ENCODE peak calls at places on chromosomes 16 and 17, in ten cellular contexts. F is NCI-H774; C is T-helper 2 cell; G is foreskin keratinocyte; R is T-cell; L is fibroblast of pulmonary artery; N is brain microvascular endothelial cell; A is central memory CD4-positive, alpha-beta T cell; B is AG09309; J is lung. E is an unnamed sample.

GRCh38 chr16:87461466-87461975 is 31.3 kb downstream of the ZCCHC14 start:
- DNase-seq in F (peak), L (peak), A (no peak), G (peak), C (no peak), J (peak), R (peak), N (no peak), B (no peak), E (peak)

GRCh38 chr17:13031718-13032350 is 14.0 kb upstream of the ELAC2 start:
- DNase-seq in A (peak), B (no peak), N (peak), F (no peak), G (no peak), J (peak), L (peak), C (peak), R (peak), E (peak)

GRCh38 chr16:80741716-80742115 is 62.7 kb downstream of the CDYL2 start:
- DNase-seq in F (no peak), N (no peak), G (peak), L (no peak), R (no peak), C (no peak), J (no peak), B (no peak), A (no peak), E (no peak)

GRCh38 chr17:32275060-32276042 is 9.7 kb downstream of the RHBDL3 start:
- DNase-seq in N (peak), B (peak), L (peak), A (no peak), J (no peak), R (no peak), F (no peak), G (no peak), C (no peak), E (peak)

GRCh38 chr17:78026381-78026780 is 67.9 kb downstream of the TNRC6C start:
- DNase-seq in N (no peak), A (no peak), C (no peak), R (no peak), L (no peak), G (no peak), J (no peak), F (no peak), B (no peak), E (no peak)

GRCh38 chr16:83732536-83732935 is 75.2 kb upstream of the HSBP1 start:
- DNase-seq in L (no peak), N (no peak), R (no peak), J (no peak), A (no peak), B (no peak), G (no peak), F (no peak), C (no peak), E (no peak)

GRCh38 chr17:63423251-63423950 is 22.7 kb downstream of the CYB561 start:
- DNase-seq in G (no peak), R (no peak), C (no peak), J (no peak), B (no peak), A (no peak), N (no peak), F (no peak), L (no peak), E (no peak)

GRCh38 chr17:18326572-18326971 is 11.5 kb downstream of the SMCR8 start:
- DNase-seq in C (no peak), F (no peak), G (no peak), A (no peak), N (no peak), J (no peak), L (no peak), R (no peak), B (no peak), E (no peak)

GRCh38 chr16:60142991-60143705 is 1409.0 kb upstream of the GOT2 start:
- DNase-seq in J (no peak), L (peak), C (no peak), A (no peak), B (no peak), N (no peak), G (no peak), R (no peak), F (no peak), E (no peak)

GRCh38 chr17:45389354-45389753 is 43.3 kb downstream of the ARHGAP27 start:
- DNase-seq in G (no peak), F (no peak), R (no peak), A (no peak), L (no peak), C (no peak), J (no peak), N (no peak), B (no peak), E (no peak)

GRCh38 chr17:75300280-75300679 is 11.0 kb upstream of the SLC25A19 start:
- DNase-seq in A (no peak), B (no peak), F (no peak), N (no peak), C (no peak), R (no peak), J (no peak), L (no peak), G (no peak), E (no peak)

GRCh38 chr16:54110582-54110981 is 176.0 kb downstream of the IRX3 start:
- DNase-seq in F (no peak), L (no peak), A (no peak), C (no peak), G (no peak), N (no peak), R (no peak), J (no peak), B (no peak), E (no peak)

GRCh38 chr16:3157229-3158013 is 22.6 kb downstream of the ZNF213 start:
- DNase-seq in B (peak), N (peak), C (no peak), R (peak), A (peak), F (peak), L (peak), G (peak), J (peak), E (peak)

GRCh38 chr17:57407287-57408063 is 151.2 kb downstream of the MSI2 start:
- DNase-seq in R (no peak), A (no peak), N (no peak), G (no peak), F (peak), L (no peak), B (no peak), C (no peak), J (no peak), E (peak)

GRCh38 chr17:28385037-28385797 is 13.7 kb downstream of the SARM1 start:
- DNase-seq in B (no peak), N (no peak), R (no peak), J (no peak), G (no peak), L (no peak), C (no peak), A (no peak), F (no peak), E (no peak)

GRCh38 chr17:41199421-41200098 is 9.9 kb downstream of the KRTAP9-1 start:
- DNase-seq in G (no peak), B (no peak), N (no peak), F (no peak), C (no peak), A (no peak), R (no peak), J (no peak), L (no peak), E (no peak)

GRCh38 chr16:65779196-65779595 is 587.3 kb upstream of the CDH5 start:
- DNase-seq in F (no peak), G (no peak), R (no peak), C (no peak), B (no peak), L (no peak), J (no peak), A (no peak), N (no peak), E (no peak)

GRCh38 chr17:6323626-6324356 is 111.1 kb downstream of the AIPL1 start:
- DNase-seq in G (no peak), N (no peak), F (no peak), L (no peak), B (no peak), A (no peak), R (no peak), C (no peak), J (no peak), E (peak)

GRCh38 chr17:82874011-82874835 is 34.4 kb upstream of the ZNF750 start:
- DNase-seq in B (no peak), C (no peak), L (no peak), N (no peak), F (no peak), J (peak), A (no peak), G (peak), R (no peak), E (no peak)

GRCh38 chr16:29784157-29784556 is 6.1 kb downstream of the ZG16 start:
- DNase-seq in L (no peak), C (no peak), G (peak), B (no peak), R (no peak), F (no peak), A (peak), J (no peak), N (no peak), E (no peak)

GRCh38 chr17:28720247-28720996 is 637 bp downstream of the RPL23A start:
- DNase-seq in L (no peak), J (no peak), C (peak), F (no peak), B (no peak), N (no peak), A (peak), G (no peak), R (no peak), E (peak)

GRCh38 chr16:70635356-70636016 is 10.9 kb upstream of the IL34 start:
- DNase-seq in R (no peak), B (peak), A (no peak), C (no peak), L (peak), N (peak), J (no peak), F (no peak), G (peak), E (no peak)